ENCODE peak calls at places on chromosome 1, in five cellular contexts. A is GM12878, I is HepG2, J is H1, H is NT2/D1. F is an unnamed sample.

GRCh38 chr1:154151311-154151710 is 3.6 kb downstream of the NUP210L start:
- DNase-seq in A (no peak), I (no peak), J (no peak), H (no peak), F (no peak)

GRCh38 chr1:218304281-218305039 is 19.4 kb downstream of the RRP15 start:
- DNase-seq in A (no peak), I (no peak), J (no peak), H (no peak), F (peak; percentile 69)

GRCh38 chr1:39625462-39626273 is 13.8 kb downstream of the HEYL start:
- DNase-seq in A (no peak), I (no peak), J (no peak), H (no peak), F (no peak)

GRCh38 chr1:200883118-200883517 is 10.3 kb downstream of the GPR25 start:
- DNase-seq in A (no peak), I (no peak), J (no peak), H (no peak), F (no peak)

GRCh38 chr1:64246294-64246917 is 43.0 kb downstream of the UBE2U start:
- DNase-seq in A (no peak), I (peak; percentile 25), J (no peak), H (no peak), F (no peak)

GRCh38 chr1:27332536-27333281 is 9.1 kb upstream of the SYTL1 start:
- DNase-seq in A (no peak), I (no peak), J (peak; percentile 86), H (no peak), F (peak; percentile 83)

GRCh38 chr1:212699839-212700596 is at the start of gene BATF3:
- DNase-seq in A (no peak), I (no peak), J (peak; percentile 55), H (no peak), F (no peak)

GRCh38 chr1:22318279-22318983 is 133.2 kb upstream of the ZBTB40 start:
- DNase-seq in A (no peak), I (no peak), J (peak; percentile 81), H (peak; percentile 52), F (peak; percentile 39)

GRCh38 chr1:235093013-235093618 is 35.5 kb downstream of the TOMM20 start:
- DNase-seq in A (no peak), I (peak; percentile 50), J (peak; percentile 75), H (peak; percentile 90), F (peak; percentile 40)

GRCh38 chr1:181469829-181470228 is 13.5 kb upstream of the CACNA1E start:
- DNase-seq in A (no peak), I (no peak), J (no peak), H (peak; percentile 49), F (no peak)

GRCh38 chr1:168386949-168387586 is 106.4 kb downstream of the TBX19 start:
- DNase-seq in A (no peak), I (no peak), J (peak; percentile 78), H (no peak), F (no peak)

GRCh38 chr1:65343286-65343685 is 33.9 kb downstream of the DNAJC6 start:
- DNase-seq in A (no peak), I (no peak), J (no peak), H (no peak), F (no peak)
- TF ChIP-seq SUZ12 in A (no peak), I (no peak), J (no peak), H (no peak), F (no peak)

GRCh38 chr1:97567000-97567749 is 353.7 kb downstream of the DPYD start:
- DNase-seq in A (no peak), I (no peak), J (no peak), H (no peak), F (no peak)
- TF ChIP-seq SUZ12 in A (no peak), I (no peak), J (no peak), H (no peak), F (no peak)

GRCh38 chr1:162661336-162661735 is 29.1 kb downstream of the DDR2 start:
- DNase-seq in A (no peak), I (no peak), J (no peak), H (no peak), F (no peak)

GRCh38 chr1:162663589-162664030 is 31.3 kb downstream of the DDR2 start:
- DNase-seq in A (no peak), I (no peak), J (no peak), H (peak; percentile 27), F (no peak)

GRCh38 chr1:162663086-162663485 is 30.8 kb downstream of the DDR2 start:
- DNase-seq in A (no peak), I (no peak), J (no peak), H (no peak), F (no peak)

GRCh38 chr1:162662013-162662412 is 29.7 kb downstream of the DDR2 start:
- DNase-seq in A (no peak), I (no peak), J (no peak), H (no peak), F (no peak)

GRCh38 chr1:162660598-162660997 is 28.3 kb downstream of the DDR2 start:
- DNase-seq in A (no peak), I (no peak), J (no peak), H (no peak), F (no peak)
- TF ChIP-seq SUZ12 in A (no peak), I (no peak), J (no peak), H (no peak), F (no peak)

DNA sequence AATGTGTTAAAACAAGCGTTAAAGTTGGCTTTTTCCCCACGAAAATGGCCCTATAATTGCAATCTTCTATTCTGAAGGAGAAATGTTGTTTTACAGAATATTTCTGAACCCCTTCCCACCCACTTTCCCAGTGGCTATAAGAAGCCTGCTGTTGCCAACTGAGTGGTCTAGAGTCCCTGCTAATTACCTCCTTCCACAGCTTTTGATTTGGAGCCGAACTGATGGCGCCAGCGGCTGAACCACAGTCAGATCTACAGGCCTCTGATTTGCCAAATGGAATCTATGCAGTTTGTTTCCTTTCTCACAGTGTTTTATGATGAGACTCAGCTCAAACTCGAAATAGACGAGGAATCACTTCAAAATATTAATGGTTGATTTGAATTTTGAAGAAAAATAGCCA is 76.0 kb upstream of the C1orf105 start:
- DNase-seq in A (no peak), I (no peak), J (no peak), H (no peak), F (no peak)
- TF ChIP-seq SUZ12 in A (no peak), I (no peak), J (no peak), H (no peak), F (no peak)

GRCh38 chr1:175597969-175598765 is 145.2 kb downstream of the TNR start:
- DNase-seq in A (peak; percentile 51), I (no peak), J (no peak), H (no peak), F (no peak)
- TF ChIP-seq SUZ12 in A (no peak), I (no peak), J (no peak), H (no peak), F (no peak)